ENCODE peak calls at places on chromosomes 11 and 22, in six cellular contexts. N is uterus, K is H1, D is astrocyte of the spinal cord, F is AG10803, E is thoracic aorta. B is an unnamed sample.

GRCh38 chr22:48827904-48828555 is 999.6 kb downstream of the BRD1 start:
- DNase-seq in D (no peak), N (no peak), E (no peak), F (no peak), K (peak), B (no peak)

GRCh38 chr11:93005239-93005638 is 35.8 kb downstream of the MTNR1B start:
- DNase-seq in F (peak), E (no peak), D (peak), K (no peak), N (no peak), B (no peak)

GRCh38 chr22:22720201-22720723 is 75.8 kb downstream of the GGTLC2 start:
- DNase-seq in N (no peak), D (peak), E (no peak), F (peak), K (peak), B (peak)

GRCh38 chr11:407651-408080 is 7.1 kb downstream of the SIGIRR start:
- DNase-seq in D (no peak), K (no peak), N (no peak), F (no peak), E (no peak), B (no peak)

GRCh38 chr11:8989411-8989810 is 14.4 kb downstream of the NRIP3 start:
- DNase-seq in F (peak), K (no peak), N (no peak), D (peak), E (no peak), B (no peak)

GRCh38 chr22:40332319-40332781 is 13.9 kb upstream of the ADSL start:
- DNase-seq in D (peak), K (no peak), N (no peak), E (no peak), F (no peak), B (no peak)

GRCh38 chr11:83990160-83990733 is 704.1 kb upstream of the CCDC90B start:
- DNase-seq in F (no peak), N (peak), K (no peak), D (no peak), E (no peak), B (no peak)

GRCh38 chr11:69501121-69501489 is 19.6 kb downstream of the LINC01488 start:
- DNase-seq in N (no peak), K (no peak), D (no peak), F (no peak), E (no peak), B (no peak)

GRCh38 chr22:47659467-47660302 is 897.2 kb downstream of the TBC1D22A start:
- DNase-seq in E (no peak), D (no peak), K (no peak), N (no peak), F (no peak), B (no peak)

GRCh38 chr11:47033439-47033838 is 96.9 kb downstream of the CSTPP1 start:
- DNase-seq in F (peak), D (no peak), N (no peak), E (no peak), K (no peak), B (no peak)

GRCh38 chr22:41445171-41446056 is 1.2 kb downstream of the TOB2 start:
- DNase-seq in K (peak), D (peak), N (peak), F (no peak), E (no peak), B (no peak)

GRCh38 chr11:64870176-64870892 is 8.1 kb downstream of the EHD1 start:
- DNase-seq in D (peak), F (peak), K (no peak), E (no peak), N (peak), B (no peak)

GRCh38 chr11:35917676-35918075 is 26.2 kb upstream of the LDLRAD3 start:
- DNase-seq in F (no peak), D (no peak), E (no peak), K (no peak), N (no peak), B (no peak)

GRCh38 chr11:32385998-32386397 is 49.3 kb downstream of the WT1 start:
- DNase-seq in D (peak), K (no peak), E (no peak), F (peak), N (peak), B (peak)

GRCh38 chr22:41261541-41262249 is 21.0 kb upstream of the CHADL start:
- DNase-seq in N (no peak), K (no peak), F (no peak), E (no peak), D (no peak), B (no peak)

GRCh38 chr11:97140885-97141494 is 751.2 kb downstream of the JRKL start:
- DNase-seq in F (no peak), N (no peak), D (no peak), K (no peak), E (no peak), B (no peak)

GRCh38 chr11:67372993-67373915 is at the start of gene CLCF1:
- DNase-seq in N (peak), E (no peak), F (peak), K (peak), D (peak), B (peak)

GRCh38 chr11:19794161-19794560 is 81.5 kb downstream of the NAV2 start:
- DNase-seq in D (no peak), E (no peak), F (no peak), N (no peak), K (no peak), B (no peak)

GRCh38 chr11:27234043-27234668 is 128.9 kb downstream of the CCDC34 start:
- DNase-seq in K (no peak), N (peak), D (peak), E (no peak), F (peak), B (no peak)

GRCh38 chr11:122007611-122008071 is 108.4 kb downstream of the BLID start:
- DNase-seq in F (peak), D (peak), E (peak), K (no peak), N (peak), B (no peak)

GRCh38 chr22:50545522-50546325 is at the start of gene KLHDC7B:
- DNase-seq in K (no peak), D (no peak), E (no peak), F (peak), N (no peak), B (no peak)

GRCh38 chr22:27809700-27810365 is 8.3 kb upstream of the MN1 start:
- DNase-seq in D (no peak), K (no peak), N (no peak), E (no peak), F (no peak), B (no peak)

GRCh38 chr11:124150684-124151083 is 32.5 kb upstream of the OR10D3 start:
- DNase-seq in K (no peak), F (no peak), D (no peak), E (no peak), N (no peak), B (no peak)

GRCh38 chr11:95688501-95689222 is 100.9 kb downstream of the FAM76B start:
- DNase-seq in N (no peak), E (no peak), F (no peak), D (no peak), K (no peak), B (no peak)

GRCh38 chr11:45737056-45737455 is 67.9 kb upstream of the SLC35C1 start:
- DNase-seq in E (no peak), D (no peak), K (no peak), F (peak), N (no peak), B (no peak)

GRCh38 chr11:49995559-49995958 is 13.2 kb upstream of the OR4C12 start:
- DNase-seq in E (no peak), N (no peak), K (peak), F (peak), D (no peak), B (peak)

GRCh38 chr11:12287374-12288211 is 89.8 kb upstream of the PARVA start:
- DNase-seq in D (peak), K (peak), E (peak), F (peak), N (peak), B (peak)
- TF ChIP-seq CTCF in D (peak), K (peak), E (peak), F (peak), N (peak), B (peak)

GRCh38 chr11:117443269-117444186 is 115.9 kb downstream of the CEP164 start:
- DNase-seq in F (peak), D (no peak), E (no peak), N (peak), K (peak), B (peak)
- TF ChIP-seq CTCF in F (peak), D (peak), E (no peak), N (peak), K (peak), B (no peak)

GRCh38 chr22:39301926-39302325 is 17.5 kb downstream of the RPL3 start:
- DNase-seq in K (no peak), E (no peak), N (no peak), D (no peak), F (no peak), B (no peak)

GRCh38 chr22:39298194-39298987 is 21.0 kb downstream of the RPL3 start:
- DNase-seq in E (no peak), N (no peak), F (no peak), K (no peak), D (no peak), B (no peak)

GRCh38 chr22:39301108-39301507 is 18.3 kb downstream of the RPL3 start:
- DNase-seq in K (no peak), N (no peak), F (no peak), D (no peak), E (no peak), B (no peak)

GRCh38 chr22:39299829-39300178 is 19.6 kb downstream of the RPL3 start:
- DNase-seq in D (no peak), K (no peak), F (no peak), N (no peak), E (no peak), B (no peak)

GRCh38 chr22:39300198-39300830 is 19.1 kb downstream of the RPL3 start:
- DNase-seq in N (no peak), E (no peak), D (no peak), K (no peak), F (no peak), B (no peak)
- TF ChIP-seq CTCF in N (no peak), E (peak), D (no peak), K (no peak), F (no peak), B (no peak)

GRCh38 chr11:43504316-43504950 is 145.7 kb downstream of the TTC17 start:
- DNase-seq in E (no peak), D (no peak), K (peak), N (no peak), F (peak), B (peak)
- TF ChIP-seq CTCF in E (no peak), D (peak), K (peak), N (peak), F (peak), B (no peak)

GRCh38 chr22:29292379-29292778 is 14.1 kb upstream of the GAS2L1 start:
- DNase-seq in E (no peak), F (no peak), K (no peak), N (no peak), D (no peak), B (no peak)

GRCh38 chr22:29290061-29290460 is 16.4 kb upstream of the GAS2L1 start:
- DNase-seq in D (no peak), F (no peak), N (no peak), E (no peak), K (no peak), B (no peak)

GRCh38 chr22:29288837-29289236 is 17.6 kb upstream of the GAS2L1 start:
- DNase-seq in D (no peak), N (no peak), E (no peak), F (no peak), K (no peak), B (no peak)

GRCh38 chr22:29291215-29291614 is 15.2 kb upstream of the GAS2L1 start:
- DNase-seq in D (no peak), N (no peak), K (no peak), E (no peak), F (no peak), B (no peak)
- TF ChIP-seq CTCF in D (no peak), N (no peak), K (no peak), E (no peak), F (no peak), B (no peak)